ENCODE peak calls at places on chromosomes 12 and 14, in nine cellular contexts. V, T, P, Y, D, C, S, J and X are unnamed samples.

GRCh38 chr14:59189281-59189821 is 884 bp downstream of the DAAM1 start:
- DNase-seq in V (peak; percentile 33), T (peak; percentile 15), P (no peak), Y (peak; percentile 69), D (peak; percentile 5), C (peak; percentile 52), S (peak; percentile 73), J (peak; percentile 33), X (peak; percentile 11)

GRCh38 chr12:121532503-121533390 is 48.1 kb downstream of the KDM2B start:
- DNase-seq in V (peak; percentile 86), T (no peak), P (no peak), Y (peak; percentile 47), D (no peak), C (no peak), S (no peak), J (peak; percentile 87), X (no peak)

GRCh38 chr12:47207005-47207717 is 127.4 kb upstream of the AMIGO2 start:
- DNase-seq in V (no peak), T (no peak), P (no peak), Y (no peak), D (no peak), C (no peak), S (peak; percentile 66), J (no peak), X (no peak)

GRCh38 chr12:48717252-48717695 is 767 bp upstream of the CCNT1 start:
- DNase-seq in V (peak; percentile 15), T (no peak), P (no peak), Y (no peak), D (no peak), C (no peak), S (no peak), J (peak; percentile 13), X (peak; percentile 17)

GRCh38 chr12:42482086-42482819 is 107.3 kb downstream of the PRICKLE1 start:
- DNase-seq in V (peak; percentile 81), T (no peak), P (no peak), Y (peak; percentile 74), D (peak; percentile 37), C (peak; percentile 69), S (peak; percentile 78), J (peak; percentile 78), X (no peak)

GRCh38 chr12:15151141-15152091 is 69.8 kb downstream of the RERG start:
- DNase-seq in V (peak; percentile 54), T (no peak), P (peak; percentile 6), Y (no peak), D (peak; percentile 38), C (peak; percentile 42), S (no peak), J (peak; percentile 46), X (peak; percentile 61)

GRCh38 chr14:58362798-58363412 is 32.8 kb upstream of the TOMM20L start:
- DNase-seq in V (peak; percentile 45), T (no peak), P (peak; percentile 21), Y (no peak), D (no peak), C (peak; percentile 85), S (no peak), J (peak; percentile 37), X (peak; percentile 49)

GRCh38 chr12:8065991-8066594 is at the start of gene C3AR1:
- DNase-seq in V (peak; percentile 73), T (no peak), P (no peak), Y (no peak), D (peak; percentile 53), C (peak; percentile 50), S (no peak), J (peak; percentile 69), X (peak; percentile 21)

GRCh38 chr12:558595-558994 is 98.9 kb downstream of the B4GALNT3 start:
- DNase-seq in V (no peak), T (no peak), P (no peak), Y (peak; percentile 26), D (no peak), C (no peak), S (no peak), J (no peak), X (no peak)

GRCh38 chr12:69066420-69067373 is 133.7 kb upstream of the CPM start:
- DNase-seq in V (no peak), T (no peak), P (no peak), Y (no peak), D (no peak), C (no peak), S (no peak), J (no peak), X (peak; percentile 56)

GRCh38 chr12:12715459-12716150 is 1.6 kb upstream of the CDKN1B start:
- DNase-seq in V (no peak), T (no peak), P (no peak), Y (no peak), D (no peak), C (peak; percentile 5), S (no peak), J (no peak), X (no peak)

GRCh38 chr14:70317969-70318634 is 41.4 kb downstream of the COX16 start:
- DNase-seq in V (peak; percentile 82), T (peak; percentile 27), P (peak; percentile 38), Y (no peak), D (peak; percentile 64), C (peak; percentile 73), S (no peak), J (peak; percentile 74), X (peak; percentile 63)
- TF ChIP-seq CTCF in V (peak; percentile 73), T (peak; percentile 78), P (peak; percentile 51), Y (peak; percentile 35), D (peak; percentile 73), C (peak; percentile 82), S (peak; percentile 18), J (peak; percentile 53), X (peak; percentile 51)

DNA sequence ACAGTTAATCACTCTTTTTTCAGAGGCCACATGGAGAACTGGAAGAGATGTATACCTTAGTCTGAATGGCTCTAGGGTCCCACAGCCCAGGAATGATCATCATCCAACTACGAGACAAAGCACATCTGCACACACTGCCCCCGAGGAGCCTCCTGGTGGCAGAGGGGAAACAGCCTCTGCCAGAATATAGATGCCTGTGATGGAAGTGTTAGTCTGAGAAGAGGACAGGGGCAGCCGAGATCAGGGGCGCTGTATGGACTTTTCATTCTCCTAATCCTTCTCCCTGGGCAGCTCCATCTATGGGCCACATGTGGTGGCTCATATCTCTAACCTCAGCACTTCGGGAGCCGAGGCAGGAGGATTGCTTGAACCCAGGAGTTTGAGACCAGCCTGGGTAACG is 82.8 kb upstream of the CAPRIN2 start:
- DNase-seq in V (no peak), T (no peak), P (no peak), Y (no peak), D (no peak), C (no peak), S (no peak), J (no peak), X (no peak)
- TF ChIP-seq CTCF in V (no peak), T (peak; percentile 27), P (no peak), Y (no peak), D (peak; percentile 29), C (no peak), S (no peak), J (no peak), X (no peak)

DNA sequence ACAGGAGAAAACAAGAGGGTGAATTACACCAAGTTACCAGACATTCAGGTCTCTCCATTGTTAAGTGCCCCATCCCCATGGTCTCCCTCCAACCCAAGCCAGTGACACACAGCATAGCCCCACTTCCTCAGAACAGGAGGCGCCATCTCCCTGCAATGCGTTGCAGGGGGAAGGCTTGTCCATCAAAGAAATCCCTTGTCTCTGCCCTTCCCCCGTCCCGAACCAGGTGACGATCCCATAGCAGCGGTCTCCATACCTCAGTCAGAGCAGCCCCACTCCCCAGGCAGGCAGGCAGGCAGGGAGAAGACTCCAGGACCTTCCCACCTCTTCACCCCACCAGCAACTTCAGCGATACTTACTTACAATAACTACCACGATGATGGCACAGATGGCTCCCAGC is 5.9 kb downstream of the VAMP1 start:
- DNase-seq in V (no peak), T (no peak), P (no peak), Y (no peak), D (no peak), C (no peak), S (peak; percentile 31), J (no peak), X (no peak)
- TF ChIP-seq CTCF in V (no peak), T (no peak), P (no peak), Y (no peak), D (no peak), C (no peak), S (no peak), J (no peak), X (no peak)

GRCh38 chr14:68816943-68817430 is 24.1 kb upstream of the ZFP36L1 start:
- DNase-seq in V (no peak), T (no peak), P (no peak), Y (no peak), D (no peak), C (no peak), S (no peak), J (no peak), X (no peak)
- TF ChIP-seq CTCF in V (no peak), T (no peak), P (no peak), Y (no peak), D (no peak), C (peak; percentile 12), S (no peak), J (no peak), X (no peak)